ENCODE peak calls at places on chromosomes 3 and 15, in seven cellular contexts. Z is cardiac fibroblast; T is CD8-positive, alpha-beta T cell; O is fibroblast of mammary gland; F is brain microvascular endothelial cell; I is aorta; Y is left ventricle myocardium inferior. W is an unnamed sample.
A peak's percentile ranks its signal among the peaks of the same experiment; 100 is the strongest.

GRCh38 chr15:31471731-31472430 is 145.2 kb downstream of the KLF13 start:
- DNase-seq in Z (peak; percentile 94), T (no peak), O (peak; percentile 85), F (peak; percentile 86), I (no peak), Y (no peak), W (peak; percentile 68)

GRCh38 chr15:57339321-57339720 is 37.0 kb upstream of the CGNL1 start:
- DNase-seq in Z (no peak), T (no peak), O (no peak), F (no peak), I (no peak), Y (no peak), W (no peak)

GRCh38 chr15:77243146-77243545 is 172.2 kb upstream of the TSPAN3 start:
- DNase-seq in Z (peak; percentile 16), T (no peak), O (no peak), F (no peak), I (no peak), Y (no peak), W (no peak)

GRCh38 chr3:36774072-36774471 is 9.7 kb upstream of the DCLK3 start:
- DNase-seq in Z (peak; percentile 54), T (no peak), O (peak; percentile 62), F (peak; percentile 74), I (no peak), Y (no peak), W (no peak)

GRCh38 chr3:143975549-143976152 is 4.0 kb downstream of the DIPK2A start:
- DNase-seq in Z (peak; percentile 89), T (no peak), O (peak; percentile 76), F (peak; percentile 70), I (no peak), Y (no peak), W (no peak)

GRCh38 chr3:18807593-18807992 is 340.7 kb upstream of the KCNH8 start:
- DNase-seq in Z (no peak), T (no peak), O (no peak), F (no peak), I (no peak), Y (no peak), W (no peak)

GRCh38 chr3:178517665-178518366 is 18.4 kb upstream of the KCNMB2 start:
- DNase-seq in Z (no peak), T (no peak), O (no peak), F (no peak), I (no peak), Y (no peak), W (no peak)

GRCh38 chr15:68175527-68175926 is 29.6 kb downstream of the CALML4 start:
- DNase-seq in Z (no peak), T (no peak), O (no peak), F (no peak), I (no peak), Y (no peak), W (no peak)

GRCh38 chr3:42443819-42444436 is 33.5 kb upstream of the LYZL4 start:
- DNase-seq in Z (peak; percentile 81), T (peak; percentile 67), O (peak; percentile 66), F (peak; percentile 76), I (peak; percentile 94), Y (peak; percentile 79), W (peak; percentile 9)

GRCh38 chr3:125261031-125261430 is 48.5 kb upstream of the SLC12A8 start:
- DNase-seq in Z (no peak), T (no peak), O (no peak), F (no peak), I (no peak), Y (no peak), W (no peak)

GRCh38 chr15:81361891-81362290 is 12.1 kb downstream of the TMC3 start:
- DNase-seq in Z (no peak), T (no peak), O (no peak), F (no peak), I (no peak), Y (no peak), W (no peak)

GRCh38 chr15:72599855-72600464 is 54.5 kb upstream of the GOLGA6B start:
- DNase-seq in Z (peak; percentile 75), T (no peak), O (peak; percentile 71), F (peak; percentile 64), I (no peak), Y (no peak), W (peak; percentile 24)

GRCh38 chr3:182895513-182896112 is 84.7 kb downstream of the DCUN1D1 start:
- DNase-seq in Z (no peak), T (no peak), O (no peak), F (no peak), I (no peak), Y (no peak), W (no peak)

GRCh38 chr3:107988464-107989156 is 102.2 kb downstream of the CD47 start:
- DNase-seq in Z (peak; percentile 79), T (no peak), O (peak; percentile 72), F (peak; percentile 44), I (peak; percentile 79), Y (peak; percentile 49), W (no peak)

GRCh38 chr15:43207024-43207423 is 13.8 kb downstream of the EPB42 start:
- DNase-seq in Z (no peak), T (no peak), O (no peak), F (no peak), I (no peak), Y (no peak), W (no peak)

GRCh38 chr3:44323341-44323955 is 15.1 kb upstream of the TCAIM start:
- DNase-seq in Z (peak; percentile 77), T (peak; percentile 6), O (peak; percentile 67), F (peak; percentile 63), I (peak; percentile 77), Y (peak; percentile 41), W (peak; percentile 25)

GRCh38 chr3:132231633-132232032 is 85.6 kb upstream of the ACP3 start:
- DNase-seq in Z (peak; percentile 89), T (no peak), O (peak; percentile 72), F (peak; percentile 82), I (no peak), Y (no peak), W (peak; percentile 39)

GRCh38 chr3:182325213-182325941 is 467.9 kb upstream of the ATP11B start:
- DNase-seq in Z (no peak), T (no peak), O (no peak), F (no peak), I (no peak), Y (no peak), W (no peak)

DNA sequence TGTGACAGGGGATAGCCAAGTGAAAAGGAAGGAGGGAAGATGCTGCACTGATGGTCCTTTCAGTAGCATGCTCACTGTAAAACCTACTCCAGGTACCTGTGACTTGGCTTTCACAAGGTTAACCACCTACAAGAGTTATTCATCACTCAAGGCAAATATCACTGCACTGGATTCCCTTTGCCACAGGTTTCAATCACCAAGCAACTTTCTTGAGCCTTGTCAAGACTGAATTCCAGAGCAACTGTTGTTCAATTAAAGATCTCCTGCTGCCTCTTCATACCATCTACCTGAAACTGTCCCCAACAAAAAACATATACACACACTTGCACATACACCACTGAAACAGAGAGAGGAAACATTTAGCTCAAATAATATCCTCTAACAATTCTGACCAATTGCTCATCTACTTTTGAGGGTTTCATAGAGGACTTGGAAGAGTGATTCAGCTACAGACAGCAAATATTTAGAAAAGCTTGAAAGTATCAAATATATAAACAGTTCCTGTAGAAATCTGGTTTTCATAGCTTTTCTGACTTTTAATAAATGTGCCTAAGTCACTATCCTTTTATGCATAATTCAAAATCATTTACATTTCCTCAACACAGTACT is 6.5 kb downstream of the IGF2BP2 start:
- DNase-seq in Z (no peak), T (no peak), O (no peak), F (no peak), I (no peak), Y (no peak), W (no peak)
- H3K4me3 ChIP-seq in Z (no peak overlapping the region), T (no peak overlapping the region), O (no peak overlapping the region), F (no peak overlapping the region), I (no peak overlapping the region), Y (no peak overlapping the region), W (no peak overlapping the region)

DNA sequence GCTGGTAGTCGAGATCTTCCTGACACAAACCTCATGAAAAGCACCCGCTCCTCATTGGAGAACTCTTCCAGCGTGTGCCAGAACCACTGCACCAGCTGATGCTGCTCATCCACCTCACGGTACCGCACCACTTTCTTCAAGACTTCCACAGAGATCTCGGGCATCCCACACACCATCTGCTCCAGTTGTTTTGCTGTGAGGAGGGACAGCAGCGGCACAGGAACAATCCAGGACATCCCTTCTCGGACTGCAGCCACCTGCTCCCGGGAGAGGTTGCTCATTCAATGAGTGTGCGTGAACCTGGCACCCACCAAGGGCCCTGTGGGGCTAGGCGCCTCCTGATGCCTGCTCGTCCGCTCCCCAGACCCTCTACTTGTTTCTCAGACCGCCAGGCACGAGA is 15.1 kb downstream of the FBXL22 start:
- DNase-seq in Z (no peak), T (no peak), O (no peak), F (no peak), I (no peak), Y (no peak), W (no peak)
- H3K4me3 ChIP-seq in Z (no peak overlapping the region), T (no peak overlapping the region), O (no peak overlapping the region), F (no peak overlapping the region), I (no peak overlapping the region), Y (no peak overlapping the region), W (no peak overlapping the region)

DNA sequence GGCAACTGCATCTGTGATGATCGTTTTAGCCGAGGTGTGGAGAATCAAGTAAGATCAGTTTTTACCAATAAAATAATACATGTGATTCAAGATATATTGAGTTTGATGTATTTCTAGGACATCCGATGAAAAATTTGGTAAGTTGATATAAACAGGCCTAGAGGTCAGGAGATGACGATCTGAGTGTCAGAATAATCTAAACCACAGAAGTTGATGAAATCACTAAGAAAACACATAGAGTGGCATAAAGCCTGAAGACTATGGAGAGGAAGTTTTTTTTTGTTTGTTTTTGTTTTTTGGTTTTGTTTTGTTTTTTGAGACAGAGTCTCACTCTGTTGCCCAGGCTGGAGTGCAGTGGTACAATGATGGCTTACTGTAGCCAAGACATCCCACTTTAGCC is 235.3 kb downstream of the RBMS3 start:
- DNase-seq in Z (no peak), T (no peak), O (no peak), F (no peak), I (no peak), Y (no peak), W (no peak)
- H3K4me3 ChIP-seq in Z (no peak overlapping the region), T (no peak overlapping the region), O (no peak overlapping the region), F (no peak overlapping the region), I (no peak overlapping the region), Y (no peak overlapping the region), W (no peak overlapping the region)

GRCh38 chr15:99568548-99569352 is 3.0 kb downstream of the MEF2A start:
- DNase-seq in Z (peak; percentile 67), T (no peak), O (no peak), F (peak; percentile 35), I (no peak), Y (no peak), W (no peak)
- H3K4me3 ChIP-seq in Z (no peak overlapping the region), T (no peak overlapping the region), O (no peak overlapping the region), F (no peak overlapping the region), I (peak overlapping the region; percentile 26), Y (peak overlapping the region; percentile 83), W (no peak overlapping the region)

W was measured in skeletal muscle cell.